ENCODE peak calls at places on chromosomes 16 and 17, in nine cellular contexts. Z is AG10803, F is upper lobe of right lung, J is stomach, G is foreskin fibroblast, I is H9, R is sigmoid colon, N is cardiac fibroblast, X is neural progenitor cell. B is an unnamed sample.
A peak's percentile ranks its signal among the peaks of the same experiment; 100 is the strongest.

GRCh38 chr16:19382887-19383816 is 34.5 kb upstream of the TMC5 start:
- DNase-seq in Z (no peak), F (peak; percentile 90), J (peak; percentile 44), G (no peak), I (no peak), R (no peak), N (no peak), X (no peak), B (no peak)

GRCh38 chr16:85389679-85390470 is 223.2 kb upstream of the GSE1 start:
- DNase-seq in Z (no peak), F (peak; percentile 46), J (no peak), G (no peak), I (no peak), R (peak; percentile 67), N (no peak), X (no peak), B (no peak)

GRCh38 chr16:86931410-86931941 is 353.1 kb downstream of the FOXL1 start:
- DNase-seq in Z (peak; percentile 90), F (no peak), J (no peak), G (peak; percentile 69), I (no peak), R (no peak), N (peak; percentile 87), X (no peak), B (peak; percentile 70)

GRCh38 chr17:36602030-36602737 is 801 bp downstream of the MRM1 start:
- DNase-seq in Z (no peak), F (peak; percentile 65), J (no peak), G (no peak), I (peak; percentile 61), R (no peak), N (peak; percentile 30), X (peak; percentile 42), B (peak; percentile 31)

GRCh38 chr16:9436175-9436574 is 344.7 kb downstream of the HAPSTR1 start:
- DNase-seq in Z (no peak), F (no peak), J (no peak), G (no peak), I (no peak), R (no peak), N (no peak), X (no peak), B (no peak)

GRCh38 chr17:74736423-74737298 is at the start of gene RAB37:
- DNase-seq in Z (no peak), F (peak; percentile 81), J (peak; percentile 54), G (no peak), I (peak; percentile 94), R (no peak), N (peak; percentile 47), X (peak; percentile 74), B (no peak)

GRCh38 chr16:59543641-59544040 is 809.5 kb upstream of the GOT2 start:
- DNase-seq in Z (peak; percentile 54), F (no peak), J (no peak), G (peak; percentile 76), I (no peak), R (no peak), N (peak; percentile 70), X (no peak), B (peak; percentile 49)

GRCh38 chr16:20611975-20612471 is 35.9 kb upstream of the ACSM2B start:
- DNase-seq in Z (no peak), F (peak; percentile 74), J (peak; percentile 75), G (no peak), I (no peak), R (peak; percentile 84), N (no peak), X (no peak), B (no peak)

GRCh38 chr16:12661656-12662172 is 142.0 kb downstream of the CPPED1 start:
- DNase-seq in Z (no peak), F (no peak), J (no peak), G (no peak), I (peak; percentile 76), R (no peak), N (peak; percentile 42), X (peak; percentile 93), B (peak; percentile 55)

GRCh38 chr17:71759422-71760060 is 361.3 kb upstream of the SOX9 start:
- DNase-seq in Z (no peak), F (no peak), J (no peak), G (no peak), I (no peak), R (no peak), N (no peak), X (no peak), B (no peak)

GRCh38 chr16:69942099-69942491 is 9.0 kb upstream of the CLEC18A start:
- DNase-seq in Z (no peak), F (no peak), J (no peak), G (no peak), I (no peak), R (no peak), N (no peak), X (no peak), B (no peak)

GRCh38 chr17:63698886-63699637 is 863 bp downstream of the LIMD2 start:
- DNase-seq in Z (peak; percentile 16), F (peak; percentile 84), J (peak; percentile 64), G (no peak), I (peak; percentile 75), R (peak; percentile 78), N (peak; percentile 23), X (peak; percentile 46), B (no peak)

GRCh38 chr17:81885869-81886548 is 5.4 kb downstream of the ALYREF start:
- DNase-seq in Z (peak; percentile 61), F (no peak), J (no peak), G (peak; percentile 45), I (no peak), R (no peak), N (peak; percentile 32), X (no peak), B (peak; percentile 84)

GRCh38 chr17:30942311-30943079 is 20.8 kb downstream of the ADAP2 start:
- DNase-seq in Z (no peak), F (no peak), J (no peak), G (no peak), I (no peak), R (no peak), N (no peak), X (no peak), B (no peak)

GRCh38 chr17:48757524-48757961 is 29.0 kb upstream of the HOXB13 start:
- DNase-seq in Z (peak; percentile 70), F (no peak), J (no peak), G (no peak), I (no peak), R (peak; percentile 19), N (no peak), X (no peak), B (no peak)

DNA sequence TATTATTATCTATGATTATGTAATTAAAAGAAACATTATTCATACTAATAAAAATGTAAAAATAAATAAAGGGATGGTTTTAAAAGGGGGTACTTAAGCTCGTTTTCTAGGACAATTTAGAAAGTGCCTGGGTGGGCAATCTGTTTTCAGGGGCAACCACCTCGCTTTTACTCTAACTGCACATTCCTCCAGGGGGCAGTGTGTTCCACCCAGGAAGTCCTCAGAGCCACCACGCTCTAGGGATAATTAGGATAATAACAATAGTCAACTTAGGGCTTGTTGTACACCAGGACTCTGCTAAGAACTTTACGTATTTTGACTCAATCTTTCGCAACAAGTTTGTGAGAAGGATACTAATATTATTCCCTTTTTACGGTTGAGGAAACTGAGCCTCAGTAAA is 396.7 kb upstream of the MAF start:
- DNase-seq in Z (peak; percentile 24), F (no peak), J (no peak), G (no peak), I (peak; percentile 37), R (no peak), N (peak; percentile 42), X (peak; percentile 50), B (peak; percentile 46)
- TF ChIP-seq CTCF in Z (peak; percentile 67), F (peak; percentile 53), J (no peak), G (peak; percentile 57), I (peak; percentile 78), R (no peak), N (peak; percentile 51), X (peak; percentile 62), B (peak; percentile 37)

DNA sequence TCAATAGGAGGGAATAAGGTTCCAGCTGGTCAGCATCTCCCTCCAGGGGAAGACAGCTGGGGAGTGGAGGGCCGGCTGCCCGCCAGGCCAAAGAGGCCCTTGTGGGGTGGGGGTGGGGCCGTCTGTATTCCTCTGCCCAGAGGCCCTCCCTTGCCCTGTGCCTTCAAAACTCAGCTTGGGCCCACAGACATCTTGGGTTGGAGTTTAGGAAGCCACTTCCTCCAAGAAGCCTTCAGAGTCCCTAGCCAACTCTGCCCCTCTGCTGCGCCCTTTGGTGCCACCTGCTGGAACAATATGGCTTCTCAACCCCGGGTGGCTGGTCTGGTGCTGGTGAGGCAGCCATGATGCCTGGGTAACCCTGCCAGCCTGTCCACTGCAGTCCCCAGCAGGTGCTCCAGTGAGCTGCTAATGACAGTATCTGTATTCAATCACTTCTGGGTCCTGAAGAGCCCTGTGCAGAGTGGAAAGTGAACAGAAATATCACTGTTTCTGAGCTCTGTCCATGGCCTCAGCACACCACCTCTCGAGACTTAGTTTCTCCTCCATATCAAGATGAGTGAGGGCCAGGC is 16.7 kb downstream of the HSD11B2 start:
- DNase-seq in Z (peak; percentile 49), F (no peak), J (peak; percentile 63), G (no peak), I (peak; percentile 71), R (peak; percentile 79), N (peak; percentile 33), X (no peak), B (peak; percentile 75)
- TF ChIP-seq CTCF in Z (peak; percentile 60), F (peak; percentile 39), J (no peak), G (peak; percentile 39), I (peak; percentile 67), R (no peak), N (peak; percentile 64), X (peak; percentile 36), B (peak; percentile 53)

DNA sequence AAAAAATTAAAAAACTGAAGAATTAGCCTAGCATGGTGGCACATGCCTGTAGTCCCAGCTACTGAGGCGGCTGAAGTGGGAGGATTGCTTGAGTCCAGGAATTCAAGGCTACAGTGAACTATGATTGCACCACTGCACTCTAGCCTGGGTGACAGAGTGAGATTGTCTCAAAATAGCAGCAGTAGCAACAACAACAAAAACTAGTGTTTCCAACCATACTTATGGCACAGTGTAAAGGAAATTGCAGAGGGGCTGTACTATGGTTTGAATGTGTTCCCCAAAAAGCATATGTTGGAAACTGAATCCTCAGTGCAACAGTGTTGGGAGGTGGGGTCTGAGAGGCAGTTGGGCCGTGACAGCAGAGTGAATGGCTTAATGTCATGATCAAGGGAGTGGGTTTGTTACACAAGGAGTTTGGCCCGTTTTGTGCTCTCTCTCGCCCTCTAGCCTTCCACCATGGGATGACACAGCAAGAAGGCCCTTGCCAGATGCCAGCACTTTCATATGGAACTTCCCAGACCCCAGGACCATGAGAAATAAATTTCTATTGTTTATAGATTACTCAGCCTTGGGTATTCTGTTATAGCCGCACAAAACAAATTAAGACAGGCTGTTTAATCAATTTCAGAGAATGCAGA is 70.0 kb downstream of the PGS1 start:
- DNase-seq in Z (no peak), F (no peak), J (no peak), G (no peak), I (no peak), R (no peak), N (no peak), X (no peak), B (no peak)
- TF ChIP-seq CTCF in Z (peak; percentile 22), F (peak; percentile 10), J (no peak), G (peak; percentile 6), I (peak; percentile 53), R (no peak), N (peak; percentile 25), X (no peak), B (no peak)

DNA sequence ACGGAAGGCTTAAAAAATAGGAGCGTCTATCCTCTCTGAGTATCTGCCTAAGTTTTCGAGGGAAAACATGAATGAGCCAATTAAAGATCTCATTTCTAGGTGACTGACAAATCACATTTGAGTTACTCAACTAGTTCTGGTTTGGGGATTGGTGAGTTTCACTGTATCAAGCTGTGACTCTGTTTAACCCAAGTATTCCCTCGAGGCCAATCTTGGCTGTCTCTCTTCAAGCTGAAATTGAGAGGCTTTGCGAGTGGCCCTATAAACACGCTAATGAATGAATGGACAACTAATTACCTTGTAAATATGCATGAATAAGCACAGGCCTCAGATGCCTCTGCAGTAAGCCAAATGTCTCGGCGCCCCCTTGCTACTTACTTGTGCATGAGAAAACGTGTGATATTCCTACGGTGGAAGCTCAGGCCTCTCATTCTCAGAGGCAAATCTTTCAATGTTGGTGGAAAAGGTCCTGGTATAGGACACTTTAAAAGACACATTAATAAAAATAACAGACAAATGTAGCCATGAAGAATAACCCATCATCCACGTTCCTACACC is 450.2 kb upstream of the PSMD7 start:
- DNase-seq in Z (no peak), F (no peak), J (no peak), G (no peak), I (peak; percentile 52), R (no peak), N (no peak), X (peak; percentile 86), B (no peak)
- TF ChIP-seq CTCF in Z (no peak), F (no peak), J (no peak), G (no peak), I (peak; percentile 59), R (no peak), N (no peak), X (peak; percentile 50), B (no peak)

B was measured in MCF 10A.